ENCODE peak calls at places on chromosomes 2 and 18, in eight cellular contexts. A is neural progenitor cell, N is adrenal gland, O is fibroblast of mammary gland, Z is esophagus squamous epithelium, C is pancreas, M is foreskin fibroblast, G is vagina. B is an unnamed sample.

GRCh38 chr2:26658691-26659346 is 17.7 kb upstream of the CIB4 start:
- DNase-seq in A (no peak), N (no peak), O (no peak), Z (no peak), C (no peak), M (no peak), G (no peak), B (no peak)

GRCh38 chr2:109736177-109736827 is 57.8 kb upstream of the RGPD5 start:
- DNase-seq in A (peak; percentile 69), N (peak; percentile 50), O (peak; percentile 68), Z (no peak), C (no peak), M (peak; percentile 83), G (peak; percentile 84), B (peak; percentile 30)

GRCh38 chr2:96308248-96308647 is 2.9 kb upstream of the SNRNP200 start:
- DNase-seq in A (no peak), N (no peak), O (no peak), Z (no peak), C (no peak), M (no peak), G (no peak), B (no peak)

GRCh38 chr2:30963184-30963583 is 155.9 kb upstream of the CAPN13 start:
- DNase-seq in A (no peak), N (no peak), O (no peak), Z (no peak), C (no peak), M (no peak), G (no peak), B (no peak)

GRCh38 chr2:42569116-42569711 is 782 bp downstream of the MTA3 start:
- DNase-seq in A (peak; percentile 55), N (peak; percentile 33), O (peak; percentile 26), Z (no peak), C (peak; percentile 25), M (peak; percentile 59), G (no peak), B (peak; percentile 66)

GRCh38 chr2:177758591-177759371 is 313.8 kb downstream of the PDE11A start:
- DNase-seq in A (peak; percentile 80), N (peak; percentile 52), O (peak; percentile 58), Z (no peak), C (no peak), M (peak; percentile 69), G (no peak), B (no peak)

GRCh38 chr18:61677435-61677830 is 215.4 kb downstream of the RNF152 start:
- DNase-seq in A (peak; percentile 5), N (no peak), O (no peak), Z (no peak), C (no peak), M (no peak), G (no peak), B (no peak)

GRCh38 chr2:20594957-20595356 is 55.9 kb downstream of the HS1BP3 start:
- DNase-seq in A (no peak), N (peak; percentile 12), O (no peak), Z (no peak), C (no peak), M (no peak), G (no peak), B (no peak)

GRCh38 chr2:240510513-240511210 is 47.1 kb downstream of the ANKMY1 start:
- DNase-seq in A (no peak), N (no peak), O (no peak), Z (no peak), C (no peak), M (no peak), G (peak; percentile 79), B (no peak)

GRCh38 chr2:102008490-102008889 is 16.7 kb downstream of the IL1R2 start:
- DNase-seq in A (no peak), N (no peak), O (no peak), Z (no peak), C (no peak), M (no peak), G (no peak), B (no peak)

GRCh38 chr2:3641181-3641580 is 16.8 kb upstream of the ALLC start:
- DNase-seq in A (no peak), N (no peak), O (no peak), Z (no peak), C (no peak), M (no peak), G (no peak), B (no peak)

GRCh38 chr2:30511122-30512083 is 64.4 kb downstream of the LCLAT1 start:
- DNase-seq in A (no peak), N (peak; percentile 72), O (peak; percentile 81), Z (no peak), C (no peak), M (peak; percentile 76), G (no peak), B (no peak)

DNA sequence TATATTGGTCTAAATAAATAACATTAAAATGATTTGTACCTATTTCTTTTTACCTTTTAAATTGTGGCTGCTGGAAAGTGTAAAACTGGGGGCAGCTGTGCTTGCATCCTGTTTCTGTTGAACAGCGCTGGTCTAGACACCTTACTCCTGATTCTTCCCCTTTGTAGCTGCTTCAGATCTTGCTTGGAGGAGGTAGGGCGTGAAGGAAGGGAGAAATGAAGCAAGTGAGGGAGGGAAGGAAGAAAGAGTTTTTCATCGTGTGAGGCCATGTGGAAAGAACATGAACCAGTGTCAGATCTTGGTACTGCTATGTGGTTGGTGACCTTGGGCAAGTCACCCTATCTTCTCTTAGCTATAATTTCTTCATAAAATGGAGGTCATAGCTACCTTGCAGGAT is 89.0 kb upstream of the SEC11C start:
- DNase-seq in A (no peak), N (no peak), O (no peak), Z (no peak), C (no peak), M (no peak), G (no peak), B (no peak)
- TF ChIP-seq CTCF in A (no peak), N (no peak), O (no peak), Z (no peak), C (no peak), M (no peak), G (no peak), B (no peak)

GRCh38 chr2:190599073-190599472 is 49.8 kb upstream of the NAB1 start:
- DNase-seq in A (no peak), N (no peak), O (no peak), Z (no peak), C (no peak), M (no peak), G (no peak), B (no peak)

GRCh38 chr2:190600293-190601103 is 48.4 kb upstream of the NAB1 start:
- DNase-seq in A (no peak), N (no peak), O (no peak), Z (no peak), C (no peak), M (no peak), G (no peak), B (no peak)

GRCh38 chr2:190598621-190599020 is 50.3 kb upstream of the NAB1 start:
- DNase-seq in A (no peak), N (no peak), O (no peak), Z (no peak), C (no peak), M (no peak), G (no peak), B (no peak)

GRCh38 chr2:190596998-190597397 is 51.9 kb upstream of the NAB1 start:
- DNase-seq in A (no peak), N (no peak), O (peak; percentile 16), Z (no peak), C (no peak), M (no peak), G (no peak), B (no peak)

DNA sequence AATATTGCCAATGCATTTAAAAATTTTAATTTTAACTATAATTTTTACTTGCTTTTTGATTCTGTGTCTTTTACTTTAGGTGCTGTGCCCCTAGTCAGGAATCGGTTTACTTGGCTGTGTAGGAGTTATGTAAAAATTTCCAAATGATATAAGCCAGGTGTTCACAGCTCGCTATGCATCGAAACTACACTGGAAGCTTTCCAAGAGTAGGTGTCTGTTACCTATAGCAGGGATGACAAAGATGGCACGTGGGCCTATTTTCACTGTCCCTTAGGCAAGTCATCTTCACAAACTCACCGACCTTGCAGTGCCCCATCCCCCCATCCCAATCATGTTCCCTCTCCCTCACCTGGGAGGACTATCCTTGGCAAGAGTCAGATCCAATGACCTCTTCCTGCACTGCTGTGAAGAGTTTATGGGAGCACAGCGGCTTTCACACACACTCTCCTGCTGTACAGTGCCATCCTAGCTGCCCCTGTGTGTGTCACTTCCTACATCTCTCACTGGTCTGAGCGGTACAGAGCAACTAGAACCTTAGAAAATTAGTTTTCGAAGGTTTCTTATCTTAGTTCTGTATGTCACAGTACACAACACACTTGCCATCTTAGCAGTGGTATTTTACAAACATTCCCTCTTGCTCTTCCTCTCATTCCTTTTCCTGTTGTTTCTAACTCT is 49.2 kb upstream of the NAB1 start:
- DNase-seq in A (no peak), N (no peak), O (no peak), Z (no peak), C (no peak), M (no peak), G (no peak), B (no peak)
- TF ChIP-seq CTCF in A (no peak), N (no peak), O (no peak), Z (no peak), C (no peak), M (no peak), G (no peak), B (no peak)

GRCh38 chr2:9985531-9985930 is 34.0 kb downstream of the GRHL1 start:
- DNase-seq in A (no peak), N (no peak), O (no peak), Z (no peak), C (no peak), M (peak; percentile 39), G (no peak), B (no peak)

GRCh38 chr2:9984861-9985480 is 33.5 kb downstream of the GRHL1 start:
- DNase-seq in A (no peak), N (no peak), O (peak; percentile 50), Z (no peak), C (no peak), M (peak; percentile 82), G (no peak), B (no peak)

GRCh38 chr2:9982891-9983290 is 31.4 kb downstream of the GRHL1 start:
- DNase-seq in A (no peak), N (no peak), O (no peak), Z (no peak), C (no peak), M (no peak), G (peak; percentile 81), B (no peak)

GRCh38 chr2:9983413-9984216 is 32.1 kb downstream of the GRHL1 start:
- DNase-seq in A (no peak), N (no peak), O (peak; percentile 68), Z (no peak), C (no peak), M (peak; percentile 63), G (peak; percentile 60), B (no peak)

GRCh38 chr2:9984217-9984739 is 32.8 kb downstream of the GRHL1 start:
- DNase-seq in A (peak; percentile 53), N (no peak), O (peak; percentile 67), Z (no peak), C (no peak), M (peak; percentile 63), G (peak; percentile 87), B (peak; percentile 72)
- TF ChIP-seq CTCF in A (peak; percentile 77), N (peak; percentile 82), O (peak; percentile 80), Z (peak; percentile 65), C (peak; percentile 84), M (peak; percentile 57), G (peak; percentile 38), B (peak; percentile 66)

DNA sequence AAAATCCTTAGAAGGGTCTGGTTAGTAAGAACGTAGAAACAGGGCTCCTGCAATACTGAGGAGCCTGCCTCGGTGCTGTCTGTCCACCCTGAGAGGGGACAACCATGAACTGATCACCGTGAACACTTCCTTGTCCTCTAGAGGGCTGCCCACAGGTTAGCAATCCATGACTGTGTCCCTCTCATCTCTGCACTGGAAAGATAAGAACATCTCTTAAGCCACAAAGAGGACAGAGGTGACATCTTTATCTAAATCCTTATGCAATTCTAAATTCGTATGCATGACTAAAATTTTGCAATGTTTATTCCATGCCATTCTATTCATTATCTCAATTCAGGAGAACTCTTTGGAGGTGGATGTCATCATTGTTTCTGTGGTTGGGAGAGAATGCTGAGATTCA is 12.8 kb downstream of the EFR3B start:
- DNase-seq in A (no peak), N (no peak), O (no peak), Z (no peak), C (no peak), M (no peak), G (no peak), B (no peak)
- TF ChIP-seq CTCF in A (no peak), N (no peak), O (no peak), Z (no peak), C (no peak), M (no peak), G (no peak), B (no peak)

B was measured in GM13977.